ENCODE peak calls at places on chromosomes 3 and 15, in ten cellular contexts. W, U, O, N, K, R, F, S, B and X are unnamed samples.

GRCh38 chr15:63851431-63851830 is 17.7 kb upstream of the HERC1 start:
- DNase-seq in W (no peak), U (no peak), O (no peak), N (no peak), K (no peak), R (no peak), F (no peak), S (no peak), B (no peak), X (no peak)

GRCh38 chr15:25989327-25989726 is 126.2 kb upstream of the ATP10A start:
- DNase-seq in W (no peak), U (no peak), O (no peak), N (no peak), K (no peak), R (peak; percentile 36), F (no peak), S (peak; percentile 18), B (no peak), X (no peak)

GRCh38 chr15:64067564-64068030 is 21.3 kb upstream of the DAPK2 start:
- DNase-seq in W (peak; percentile 87), U (peak; percentile 61), O (no peak), N (peak; percentile 44), K (peak; percentile 37), R (peak; percentile 59), F (peak; percentile 69), S (peak; percentile 84), B (no peak), X (peak; percentile 66)

GRCh38 chr15:27219636-27220035 is 248.7 kb downstream of the GABRG3 start:
- DNase-seq in W (no peak), U (no peak), O (no peak), N (no peak), K (no peak), R (no peak), F (no peak), S (no peak), B (no peak), X (no peak)

GRCh38 chr15:57017024-57017423 is 98.6 kb downstream of the TCF12 start:
- DNase-seq in W (no peak), U (peak; percentile 35), O (no peak), N (peak; percentile 20), K (no peak), R (no peak), F (no peak), S (no peak), B (no peak), X (no peak)

GRCh38 chr15:48393650-48394049 is 62.4 kb downstream of the DUT start:
- DNase-seq in W (no peak), U (no peak), O (no peak), N (peak; percentile 80), K (no peak), R (no peak), F (peak; percentile 39), S (no peak), B (peak; percentile 65), X (no peak)

GRCh38 chr3:48678056-48678455 is 7.7 kb downstream of the NCKIPSD start:
- DNase-seq in W (no peak), U (no peak), O (no peak), N (peak; percentile 85), K (no peak), R (no peak), F (no peak), S (no peak), B (no peak), X (no peak)

GRCh38 chr3:4720316-4721075 is 227.3 kb downstream of the ITPR1 start:
- DNase-seq in W (peak; percentile 69), U (peak; percentile 86), O (no peak), N (peak; percentile 71), K (peak; percentile 38), R (peak; percentile 76), F (peak; percentile 89), S (peak; percentile 94), B (no peak), X (peak; percentile 94)

GRCh38 chr15:52527898-52528464 is 699 bp downstream of the MYO5A start:
- DNase-seq in W (peak; percentile 60), U (peak; percentile 34), O (no peak), N (peak; percentile 33), K (no peak), R (no peak), F (peak; percentile 33), S (peak; percentile 27), B (no peak), X (peak; percentile 25)

GRCh38 chr15:52164631-52165265 is 26.4 kb downstream of the GNB5 start:
- DNase-seq in W (peak; percentile 25), U (no peak), O (no peak), N (peak; percentile 45), K (no peak), R (no peak), F (no peak), S (no peak), B (no peak), X (no peak)

GRCh38 chr3:108037770-108038169 is 53.1 kb downstream of the CD47 start:
- DNase-seq in W (no peak), U (no peak), O (no peak), N (no peak), K (no peak), R (no peak), F (no peak), S (no peak), B (no peak), X (no peak)

GRCh38 chr3:30924763-30925162 is 30.3 kb upstream of the GADL1 start:
- DNase-seq in W (no peak), U (no peak), O (no peak), N (peak; percentile 31), K (no peak), R (no peak), F (no peak), S (no peak), B (no peak), X (no peak)

GRCh38 chr15:84572231-84572630 is 28.6 kb upstream of the ZSCAN2 start:
- DNase-seq in W (no peak), U (no peak), O (no peak), N (no peak), K (no peak), R (no peak), F (no peak), S (no peak), B (no peak), X (no peak)

GRCh38 chr3:58526124-58526957 is 10.6 kb downstream of the ACOX2 start:
- DNase-seq in W (no peak), U (peak; percentile 85), O (no peak), N (peak; percentile 94), K (no peak), R (no peak), F (no peak), S (no peak), B (no peak), X (no peak)

GRCh38 chr3:122052968-122053367 is 2.2 kb upstream of the CD86 start:
- DNase-seq in W (no peak), U (no peak), O (no peak), N (no peak), K (no peak), R (no peak), F (no peak), S (no peak), B (no peak), X (no peak)

GRCh38 chr3:122058294-122058693 is 3.1 kb downstream of the CD86 start:
- DNase-seq in W (no peak), U (no peak), O (no peak), N (no peak), K (no peak), R (no peak), F (no peak), S (no peak), B (no peak), X (no peak)

GRCh38 chr3:122060044-122060694 is 5.0 kb downstream of the CD86 start:
- DNase-seq in W (no peak), U (no peak), O (no peak), N (no peak), K (no peak), R (no peak), F (no peak), S (no peak), B (no peak), X (no peak)

GRCh38 chr3:122057676-122058075 is 2.5 kb downstream of the CD86 start:
- DNase-seq in W (no peak), U (no peak), O (no peak), N (no peak), K (no peak), R (no peak), F (no peak), S (no peak), B (no peak), X (no peak)

GRCh38 chr3:122055215-122055614 is at the start of gene CD86:
- DNase-seq in W (peak; percentile 66), U (no peak), O (no peak), N (no peak), K (no peak), R (no peak), F (no peak), S (peak; percentile 10), B (no peak), X (no peak)
- TF ChIP-seq POLR2A in W (no peak), U (no peak), O (no peak), N (no peak), K (peak; percentile 13), R (no peak), F (no peak), S (peak; percentile 63), B (no peak), X (no peak)

GRCh38 chr3:87595798-87596197 is 319.4 kb upstream of the POU1F1 start:
- DNase-seq in W (no peak), U (no peak), O (no peak), N (no peak), K (no peak), R (no peak), F (no peak), S (no peak), B (no peak), X (no peak)
- H3K4me1 ChIP-seq in W (no peaks in the 10 kb centered on the region), U (no peaks in the 10 kb centered on the region), O (no peaks in the 10 kb centered on the region), N (no peaks in the 10 kb centered on the region), K (no peaks in the 10 kb centered on the region), R (no peaks in the 10 kb centered on the region), F (no peaks in the 10 kb centered on the region), S (no peaks in the 10 kb centered on the region), B (no peaks in the 10 kb centered on the region), X (no peaks in the 10 kb centered on the region)

DNA sequence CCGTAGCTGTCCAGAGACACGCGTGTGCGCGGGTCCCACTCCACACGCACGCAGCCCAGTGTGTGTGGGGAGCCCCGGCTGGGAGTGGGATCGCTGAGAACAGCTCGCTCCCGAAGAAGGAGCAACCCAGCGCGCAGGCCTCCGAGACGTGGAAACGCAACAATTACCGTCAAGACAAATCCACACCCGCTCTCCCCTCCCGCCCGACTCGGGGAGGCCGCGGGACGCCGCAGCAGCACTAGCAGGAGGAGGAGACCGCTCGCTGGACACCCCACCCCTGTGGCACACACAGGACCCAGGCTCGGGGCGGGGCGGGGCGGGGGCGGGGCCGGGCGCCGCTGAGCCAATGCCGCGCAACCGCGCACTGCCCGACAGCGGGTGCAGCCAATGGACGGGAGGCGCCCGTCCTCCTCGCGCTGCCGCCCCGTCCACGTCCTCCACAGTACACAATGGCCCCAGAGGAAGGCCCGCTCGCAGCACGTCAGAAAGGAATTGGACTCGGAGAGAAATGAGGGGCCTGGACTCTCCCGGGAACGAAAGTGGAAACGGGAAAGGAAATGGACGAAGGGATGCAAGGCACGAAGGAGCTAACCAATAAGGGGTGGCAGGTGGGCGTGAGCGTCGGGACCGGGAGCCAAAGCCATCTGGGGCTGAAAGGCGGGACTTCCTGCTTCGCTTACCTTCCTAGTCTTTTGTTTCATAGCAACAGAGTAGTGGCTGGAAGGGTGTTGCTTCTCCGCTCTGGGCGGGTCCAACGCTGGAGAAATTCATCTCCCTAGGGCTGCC is at the start of gene CBLB:
- DNase-seq in W (peak; percentile 95), U (peak; percentile 92), O (peak; percentile 66), N (peak; percentile 97), K (peak; percentile 88), R (peak; percentile 89), F (peak; percentile 92), S (peak; percentile 93), B (peak; percentile 95), X (peak; percentile 96)
- TF ChIP-seq POLR2A in W (peak; percentile 79), U (peak; percentile 80), O (no peak), N (peak; percentile 84), K (peak; percentile 77), R (peak; percentile 54), F (peak; percentile 70), S (peak; percentile 87), B (peak; percentile 95), X (peak; percentile 87)

GRCh38 chr15:60387321-60387720 is 10.5 kb downstream of the ANXA2 start:
- DNase-seq in W (no peak), U (no peak), O (no peak), N (no peak), K (no peak), R (no peak), F (no peak), S (no peak), B (no peak), X (no peak)
- H3K4me1 ChIP-seq in W (no peaks in the 10 kb centered on the region), U (peaks cover 100% of the 10 kb centered on the region), O (peaks cover 100% of the 10 kb centered on the region), N (peaks cover 28% of the 10 kb centered on the region), K (peaks cover 93% of the 10 kb centered on the region), R (peaks cover 10% of the 10 kb centered on the region), F (peaks cover 18% of the 10 kb centered on the region), S (peaks cover 44% of the 10 kb centered on the region), B (peaks cover 34% of the 10 kb centered on the region), X (peaks cover 33% of the 10 kb centered on the region)